ENCODE peak calls at places on chromosomes 13 and 19, in five cellular contexts. One of them, this sample, is unnamed.

GRCh38 chr13:32414580-32414979 is 13.3 kb downstream of the N4BP2L1 start:
- DNase-seq in fibroblast of pulmonary artery: no peak
- DNase-seq in tibial nerve: no peak
- DNase-seq in BJ: no peak
- DNase-seq in psoas muscle: no peak
- DNase-seq in this sample: no peak

GRCh38 chr13:111008351-111008750 is 93.5 kb upstream of the ANKRD10 start:
- DNase-seq in fibroblast of pulmonary artery: no peak
- DNase-seq in tibial nerve: no peak
- DNase-seq in BJ: no peak
- DNase-seq in psoas muscle: no peak
- DNase-seq in this sample: no peak

GRCh38 chr19:33797821-33798633 is 1.4 kb downstream of the KCTD15 start:
- DNase-seq in fibroblast of pulmonary artery: peak; percentile 52
- DNase-seq in tibial nerve: no peak
- DNase-seq in BJ: no peak
- DNase-seq in psoas muscle: peak; percentile 61
- DNase-seq in this sample: no peak

GRCh38 chr19:512548-513365 is 5.5 kb downstream of the TPGS1 start:
- DNase-seq in fibroblast of pulmonary artery: no peak
- DNase-seq in tibial nerve: no peak
- DNase-seq in BJ: no peak
- DNase-seq in psoas muscle: peak; percentile 54
- DNase-seq in this sample: no peak

GRCh38 chr19:56291857-56292256 is 19.3 kb downstream of the EDDM13 start:
- DNase-seq in fibroblast of pulmonary artery: no peak
- DNase-seq in tibial nerve: no peak
- DNase-seq in BJ: no peak
- DNase-seq in psoas muscle: no peak
- DNase-seq in this sample: no peak

GRCh38 chr19:33634361-33635091 is 12.8 kb downstream of the CHST8 start:
- DNase-seq in fibroblast of pulmonary artery: no peak
- DNase-seq in tibial nerve: no peak
- DNase-seq in BJ: no peak
- DNase-seq in psoas muscle: no peak
- DNase-seq in this sample: no peak

GRCh38 chr13:94700536-94700935 is 11.8 kb downstream of the SOX21 start:
- DNase-seq in fibroblast of pulmonary artery: no peak
- DNase-seq in tibial nerve: no peak
- DNase-seq in BJ: no peak
- DNase-seq in psoas muscle: no peak
- DNase-seq in this sample: no peak

GRCh38 chr19:48354332-48354992 is 9.3 kb downstream of the TMEM143 start:
- DNase-seq in fibroblast of pulmonary artery: no peak
- DNase-seq in tibial nerve: no peak
- DNase-seq in BJ: no peak
- DNase-seq in psoas muscle: no peak
- DNase-seq in this sample: no peak

GRCh38 chr13:102697929-102698648 is 3.2 kb upstream of the METTL21C start:
- DNase-seq in fibroblast of pulmonary artery: no peak
- DNase-seq in tibial nerve: no peak
- DNase-seq in BJ: no peak
- DNase-seq in psoas muscle: no peak
- DNase-seq in this sample: no peak

GRCh38 chr13:85140192-85140591 is 659.0 kb downstream of the SLITRK6 start:
- DNase-seq in fibroblast of pulmonary artery: no peak
- DNase-seq in tibial nerve: no peak
- DNase-seq in BJ: no peak
- DNase-seq in psoas muscle: no peak
- DNase-seq in this sample: no peak

GRCh38 chr13:40101708-40102359 is 446.4 kb downstream of the COG6 start:
- DNase-seq in fibroblast of pulmonary artery: no peak
- DNase-seq in tibial nerve: no peak
- DNase-seq in BJ: no peak
- DNase-seq in psoas muscle: no peak
- DNase-seq in this sample: no peak

GRCh38 chr19:14795078-14795721 is 16.8 kb upstream of the ADGRE2 start:
- DNase-seq in fibroblast of pulmonary artery: no peak
- DNase-seq in tibial nerve: no peak
- DNase-seq in BJ: no peak
- DNase-seq in psoas muscle: no peak
- DNase-seq in this sample: no peak

GRCh38 chr13:35723061-35723461 is 246.6 kb upstream of the MAB21L1 start:
- DNase-seq in fibroblast of pulmonary artery: peak; percentile 64
- DNase-seq in tibial nerve: peak; percentile 23
- DNase-seq in BJ: no peak
- DNase-seq in psoas muscle: no peak
- DNase-seq in this sample: no peak

GRCh38 chr19:15538774-15539173 is 30.4 kb downstream of the CYP4F22 start:
- DNase-seq in fibroblast of pulmonary artery: peak; percentile 22
- DNase-seq in tibial nerve: no peak
- DNase-seq in BJ: no peak
- DNase-seq in psoas muscle: no peak
- DNase-seq in this sample: no peak

GRCh38 chr13:25335856-25336255 is 34.4 kb downstream of the NUP58 start:
- DNase-seq in fibroblast of pulmonary artery: peak; percentile 17
- DNase-seq in tibial nerve: no peak
- DNase-seq in BJ: no peak
- DNase-seq in psoas muscle: no peak
- DNase-seq in this sample: no peak

GRCh38 chr19:34364830-34365462 is at the start of gene GPI:
- DNase-seq in fibroblast of pulmonary artery: peak; percentile 40
- DNase-seq in tibial nerve: peak; percentile 24
- DNase-seq in BJ: no peak
- DNase-seq in psoas muscle: peak; percentile 75
- DNase-seq in this sample: no peak

GRCh38 chr13:34620073-34620858 is 321.8 kb upstream of the NBEA start:
- DNase-seq in fibroblast of pulmonary artery: no peak
- DNase-seq in tibial nerve: no peak
- DNase-seq in BJ: no peak
- DNase-seq in psoas muscle: no peak
- DNase-seq in this sample: no peak

GRCh38 chr19:16876904-16877361 is 11.9 kb upstream of the F2RL3 start:
- DNase-seq in fibroblast of pulmonary artery: no peak
- DNase-seq in tibial nerve: no peak
- DNase-seq in BJ: no peak
- DNase-seq in psoas muscle: no peak
- DNase-seq in this sample: no peak

GRCh38 chr13:32938907-32939306 is 77.3 kb upstream of the KL start:
- DNase-seq in fibroblast of pulmonary artery: peak; percentile 45
- DNase-seq in tibial nerve: no peak
- DNase-seq in BJ: no peak
- DNase-seq in psoas muscle: no peak
- DNase-seq in this sample: no peak

GRCh38 chr13:99686944-99687382 is 185.7 kb downstream of the TM9SF2 start:
- DNase-seq in fibroblast of pulmonary artery: no peak
- DNase-seq in tibial nerve: no peak
- DNase-seq in BJ: no peak
- DNase-seq in psoas muscle: no peak
- DNase-seq in this sample: no peak

GRCh38 chr13:99656843-99657506 is 155.7 kb downstream of the TM9SF2 start:
- DNase-seq in fibroblast of pulmonary artery: no peak
- DNase-seq in tibial nerve: no peak
- DNase-seq in BJ: no peak
- DNase-seq in psoas muscle: no peak
- DNase-seq in this sample: no peak

GRCh38 chr19:50268501-50268900 is 60.7 kb downstream of the KCNC3 start:
- DNase-seq in fibroblast of pulmonary artery: no peak
- DNase-seq in tibial nerve: no peak
- DNase-seq in BJ: no peak
- DNase-seq in psoas muscle: no peak
- DNase-seq in this sample: no peak
- H3K4me3 ChIP-seq in fibroblast of pulmonary artery: no peak overlapping the region
- H3K4me3 ChIP-seq in tibial nerve: no peak overlapping the region
- H3K4me3 ChIP-seq in BJ: no peak overlapping the region
- H3K4me3 ChIP-seq in psoas muscle: no peak overlapping the region
- H3K4me3 ChIP-seq in this sample: no peak overlapping the region

GRCh38 chr19:29154163-29154562 is 58.8 kb downstream of the UQCRFS1 start:
- DNase-seq in fibroblast of pulmonary artery: no peak
- DNase-seq in tibial nerve: no peak
- DNase-seq in BJ: no peak
- DNase-seq in psoas muscle: no peak
- DNase-seq in this sample: no peak

DNA sequence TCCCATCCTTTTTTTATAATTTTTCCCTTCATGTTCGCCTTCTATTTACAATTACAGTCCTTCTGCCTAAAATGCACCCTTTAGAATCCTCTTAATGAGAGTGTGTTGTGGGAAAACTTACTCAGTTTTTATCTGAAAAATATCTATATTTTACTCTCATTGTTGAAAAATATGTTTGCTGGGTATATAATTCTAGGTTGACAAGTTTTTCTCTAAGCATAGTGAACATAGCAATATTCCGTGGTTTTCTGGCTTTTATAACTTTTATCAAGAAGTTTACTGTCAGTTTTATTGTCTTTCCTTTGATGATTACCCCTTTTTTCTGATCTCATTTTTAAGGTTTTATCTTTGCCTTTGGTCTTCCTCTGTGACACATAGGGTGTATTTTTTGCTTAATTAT is 57.3 kb downstream of the UQCRFS1 start:
- DNase-seq in fibroblast of pulmonary artery: no peak
- DNase-seq in tibial nerve: no peak
- DNase-seq in BJ: no peak
- DNase-seq in psoas muscle: no peak
- DNase-seq in this sample: no peak
- TF ChIP-seq CTCF in fibroblast of pulmonary artery: no peak
- TF ChIP-seq CTCF in tibial nerve: no peak
- TF ChIP-seq CTCF in BJ: no peak
- TF ChIP-seq CTCF in psoas muscle: no peak
- TF ChIP-seq CTCF in this sample: no peak

GRCh38 chr19:11191934-11192333 is 5.4 kb downstream of the KANK2 start:
- DNase-seq in fibroblast of pulmonary artery: no peak
- DNase-seq in tibial nerve: no peak
- DNase-seq in BJ: no peak
- DNase-seq in psoas muscle: no peak
- DNase-seq in this sample: no peak

GRCh38 chr19:11194173-11194572 is 3.2 kb downstream of the KANK2 start:
- DNase-seq in fibroblast of pulmonary artery: no peak
- DNase-seq in tibial nerve: no peak
- DNase-seq in BJ: no peak
- DNase-seq in psoas muscle: no peak
- DNase-seq in this sample: no peak

GRCh38 chr19:11195169-11195568 is 2.2 kb downstream of the KANK2 start:
- DNase-seq in fibroblast of pulmonary artery: peak; percentile 47
- DNase-seq in tibial nerve: no peak
- DNase-seq in BJ: no peak
- DNase-seq in psoas muscle: peak; percentile 66
- DNase-seq in this sample: no peak

GRCh38 chr19:11194657-11195056 is 2.7 kb downstream of the KANK2 start:
- DNase-seq in fibroblast of pulmonary artery: peak; percentile 45
- DNase-seq in tibial nerve: no peak
- DNase-seq in BJ: no peak
- DNase-seq in psoas muscle: no peak
- DNase-seq in this sample: no peak

DNA sequence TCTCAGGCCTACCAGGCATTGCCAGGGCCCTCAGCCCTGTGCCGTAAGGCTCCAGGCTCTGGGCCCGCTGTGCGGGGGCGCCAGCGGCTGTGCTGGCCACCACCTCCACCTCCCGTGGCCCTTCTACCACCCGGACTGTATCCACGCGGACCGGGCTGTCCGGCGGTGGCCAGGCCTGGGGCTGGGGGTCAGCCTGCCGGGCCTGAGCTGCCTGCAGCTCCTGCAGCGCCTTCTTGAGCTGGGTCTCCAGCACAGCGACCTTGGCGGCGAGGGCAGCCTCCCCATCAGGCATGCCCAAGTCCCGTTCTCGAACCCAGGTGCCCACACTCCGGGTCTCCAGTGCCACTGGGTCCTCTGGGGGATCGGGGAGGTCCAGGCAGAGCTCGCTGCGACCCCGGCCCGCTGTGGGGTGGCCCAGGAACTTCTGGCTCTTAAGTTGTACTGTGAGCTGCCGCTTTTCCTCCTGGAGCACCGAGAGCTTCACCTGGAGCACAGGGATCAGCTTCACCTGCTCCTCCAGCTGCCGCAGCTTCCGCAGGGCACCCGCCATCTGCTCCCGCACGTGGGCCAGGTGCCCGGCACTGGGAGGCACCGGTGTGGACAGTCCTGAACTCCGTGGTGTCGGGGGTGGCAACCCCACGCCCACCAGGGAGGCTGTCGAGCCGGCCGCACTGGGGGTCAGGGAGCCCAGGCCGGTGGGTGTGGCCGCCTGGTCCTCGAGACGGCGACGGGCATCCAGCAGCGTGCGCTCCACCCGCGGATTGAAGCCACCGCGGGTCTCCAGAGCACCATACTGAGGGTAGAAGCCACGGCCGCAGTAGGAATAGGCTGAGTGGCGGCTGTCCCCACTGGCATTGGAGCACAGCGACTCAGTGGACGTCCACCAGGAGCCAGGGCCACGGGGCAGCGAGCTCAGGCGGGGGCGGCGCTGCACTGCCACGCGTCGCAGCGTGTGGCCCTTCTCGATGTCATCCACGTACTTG is 4.1 kb downstream of the KANK2 start:
- DNase-seq in fibroblast of pulmonary artery: no peak
- DNase-seq in tibial nerve: no peak
- DNase-seq in BJ: no peak
- DNase-seq in psoas muscle: no peak
- DNase-seq in this sample: no peak
- H3K4me3 ChIP-seq in fibroblast of pulmonary artery: no peak overlapping the region
- H3K4me3 ChIP-seq in tibial nerve: no peak overlapping the region
- H3K4me3 ChIP-seq in BJ: no peak overlapping the region
- H3K4me3 ChIP-seq in psoas muscle: no peak overlapping the region
- H3K4me3 ChIP-seq in this sample: no peak overlapping the region

GRCh38 chr19:32232449-32232848 is 113.0 kb upstream of the ZNF507 start:
- DNase-seq in fibroblast of pulmonary artery: no peak
- DNase-seq in tibial nerve: no peak
- DNase-seq in BJ: no peak
- DNase-seq in psoas muscle: no peak
- DNase-seq in this sample: no peak

GRCh38 chr19:32233091-32233490 is 112.3 kb upstream of the ZNF507 start:
- DNase-seq in fibroblast of pulmonary artery: no peak
- DNase-seq in tibial nerve: no peak
- DNase-seq in BJ: no peak
- DNase-seq in psoas muscle: no peak
- DNase-seq in this sample: no peak

GRCh38 chr19:32233885-32234284 is 111.5 kb upstream of the ZNF507 start:
- DNase-seq in fibroblast of pulmonary artery: no peak
- DNase-seq in tibial nerve: no peak
- DNase-seq in BJ: no peak
- DNase-seq in psoas muscle: no peak
- DNase-seq in this sample: no peak

GRCh38 chr19:32231691-32232090 is 113.7 kb upstream of the ZNF507 start:
- DNase-seq in fibroblast of pulmonary artery: no peak
- DNase-seq in tibial nerve: no peak
- DNase-seq in BJ: no peak
- DNase-seq in psoas muscle: no peak
- DNase-seq in this sample: no peak

DNA sequence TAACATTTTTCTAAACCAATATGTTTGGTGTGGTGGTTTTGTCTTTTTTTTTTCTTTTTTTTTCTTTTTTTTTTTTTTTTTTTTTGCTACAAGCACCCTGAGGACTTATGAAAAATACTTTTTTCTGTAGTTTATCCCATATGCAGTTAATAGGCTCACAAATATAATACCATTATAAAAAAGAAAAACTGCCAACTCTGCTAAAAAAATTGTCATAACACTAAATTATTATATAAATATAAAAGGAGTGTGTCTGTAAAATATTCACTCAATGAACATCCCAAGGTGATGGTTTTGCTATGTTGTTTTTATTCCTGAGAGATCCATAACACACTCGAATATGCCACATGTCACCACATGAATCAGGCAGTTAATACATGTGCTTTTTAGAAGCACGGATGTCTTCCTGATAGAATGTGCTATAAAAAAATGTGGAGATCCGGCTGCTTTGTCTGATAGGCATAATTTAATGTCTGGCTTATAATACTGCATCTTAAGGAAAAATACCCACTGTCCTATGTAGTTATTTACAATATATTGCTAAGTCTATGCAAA is 110.7 kb upstream of the ZNF507 start:
- DNase-seq in fibroblast of pulmonary artery: no peak
- DNase-seq in tibial nerve: no peak
- DNase-seq in BJ: no peak
- DNase-seq in psoas muscle: no peak
- DNase-seq in this sample: no peak
- TF ChIP-seq CTCF in fibroblast of pulmonary artery: no peak
- TF ChIP-seq CTCF in tibial nerve: no peak
- TF ChIP-seq CTCF in BJ: no peak
- TF ChIP-seq CTCF in psoas muscle: no peak
- TF ChIP-seq CTCF in this sample: no peak

This sample was measured in HFF-Myc.